ENCODE peak calls at places on chromosomes 11 and 22, in four cellular contexts. L is GM12865, T is B cell, U is AG04450. D is an unnamed sample.

GRCh38 chr11:115201121-115201792 is 303.0 kb downstream of the CADM1 start:
- DNase-seq in L (no peak), T (no peak), U (peak; percentile 63), D (no peak)

GRCh38 chr11:45247433-45247832 is 38.7 kb downstream of the SYT13 start:
- DNase-seq in L (no peak), T (no peak), U (no peak), D (no peak)

GRCh38 chr22:46592390-46592872 is 27.8 kb upstream of the GRAMD4 start:
- DNase-seq in L (peak; percentile 83), T (peak; percentile 78), U (peak; percentile 13), D (peak; percentile 80)

GRCh38 chr22:37739611-37740049 is 42.8 kb downstream of the TRIOBP start:
- DNase-seq in L (no peak), T (no peak), U (no peak), D (no peak)

GRCh38 chr11:111982019-111982464 is 43.2 kb upstream of the DLAT start:
- DNase-seq in L (peak; percentile 74), T (peak; percentile 41), U (no peak), D (peak; percentile 72)

GRCh38 chr22:25747245-25747944 is 5.4 kb downstream of the MYO18B start:
- DNase-seq in L (no peak), T (no peak), U (peak; percentile 36), D (no peak)

GRCh38 chr22:44689915-44690524 is 12.0 kb upstream of the PRR5 start:
- DNase-seq in L (no peak), T (no peak), U (no peak), D (no peak)

GRCh38 chr11:119318240-119319135 is 1.6 kb upstream of the MCAM start:
- DNase-seq in L (peak; percentile 94), T (peak; percentile 51), U (no peak), D (peak; percentile 66)

GRCh38 chr11:123478352-123478986 is 48.4 kb downstream of the GRAMD1B start:
- DNase-seq in L (peak; percentile 80), T (peak; percentile 49), U (peak; percentile 63), D (no peak)

GRCh38 chr11:15841898-15842297 is 514.4 kb downstream of the SOX6 start:
- DNase-seq in L (no peak), T (no peak), U (no peak), D (no peak)

GRCh38 chr11:122758361-122758760 is 79.9 kb upstream of the CRTAM start:
- DNase-seq in L (no peak), T (no peak), U (no peak), D (no peak)

GRCh38 chr11:110305169-110306018 is 9.0 kb upstream of the RDX start:
- DNase-seq in L (no peak), T (no peak), U (no peak), D (no peak)

GRCh38 chr22:27723708-27724107 is 77.8 kb downstream of the MN1 start:
- DNase-seq in L (no peak), T (no peak), U (no peak), D (no peak)

GRCh38 chr11:112877561-112877960 is 83.7 kb upstream of the NCAM1 start:
- DNase-seq in L (no peak), T (no peak), U (no peak), D (no peak)

GRCh38 chr11:126956664-126957063 is 43.9 kb downstream of the KIRREL3 start:
- DNase-seq in L (no peak), T (no peak), U (no peak), D (no peak)

GRCh38 chr22:30266445-30267381 is at the start of gene OSM:
- DNase-seq in L (peak; percentile 69), T (peak; percentile 87), U (no peak), D (no peak)
- TF ChIP-seq CTCF in L (no peak), T (no peak), U (no peak), D (no peak)

DNA sequence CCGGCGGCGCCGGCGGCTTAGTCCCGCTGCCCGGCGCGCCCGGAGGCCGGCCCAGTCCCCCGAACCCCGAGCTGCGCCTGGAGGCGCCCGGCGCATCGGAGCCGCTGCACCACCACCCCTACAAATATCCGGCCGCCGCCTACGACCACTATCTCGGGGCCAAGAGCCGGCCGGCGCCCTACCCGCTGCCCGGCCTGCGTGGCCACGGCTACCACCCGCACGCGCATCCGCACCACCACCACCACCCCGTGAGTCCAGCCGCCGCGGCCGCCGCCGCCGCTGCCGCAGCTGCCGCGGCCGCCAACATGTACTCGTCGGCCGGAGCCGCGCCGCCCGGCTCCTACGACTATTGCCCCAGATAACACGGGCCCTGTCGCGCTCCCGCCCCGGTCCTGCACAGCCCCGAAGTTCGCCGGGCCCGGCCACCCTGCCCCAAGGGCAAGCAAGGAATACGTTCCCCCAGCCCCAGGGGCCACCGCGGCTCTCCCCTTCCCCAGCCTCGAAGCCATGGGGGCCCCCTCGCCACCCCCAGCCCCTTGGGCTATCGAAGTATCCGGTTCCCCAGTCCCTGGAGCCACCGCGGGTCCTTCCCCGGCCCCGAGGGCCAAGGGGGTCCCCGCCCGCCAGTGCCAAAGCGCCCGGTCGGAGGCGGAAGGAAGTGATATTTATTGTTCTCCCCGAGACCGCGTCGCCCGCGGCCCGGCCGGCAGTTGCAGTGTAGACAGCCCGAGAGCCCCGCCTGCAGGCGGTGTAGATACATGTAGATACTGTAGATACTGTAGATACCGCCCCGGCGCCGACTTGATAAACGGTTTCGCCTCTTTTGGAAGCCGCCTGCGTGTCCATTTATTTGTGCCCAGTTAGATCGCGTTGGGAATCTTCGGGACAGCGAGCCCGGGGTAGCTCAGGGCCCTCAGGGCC is 6.2 kb downstream of the TBX1 start:
- DNase-seq in L (peak; percentile 34), T (peak; percentile 68), U (no peak), D (peak; percentile 73)
- TF ChIP-seq CTCF in L (peak; percentile 17), T (peak; percentile 39), U (peak; percentile 24), D (peak; percentile 24)

GRCh38 chr11:30314625-30315024 is 8.3 kb upstream of the ARL14EP start:
- DNase-seq in L (peak; percentile 11), T (no peak), U (no peak), D (no peak)
- TF ChIP-seq CTCF in L (peak; percentile 43), T (peak; percentile 46), U (peak; percentile 59), D (peak; percentile 47)

GRCh38 chr11:87743002-87743401 is 432.2 kb downstream of the RAB38 start:
- DNase-seq in L (no peak), T (no peak), U (no peak), D (no peak)
- TF ChIP-seq CTCF in L (no peak), T (no peak), U (no peak), D (peak; percentile 20)

GRCh38 chr11:83818349-83818748 is 532.2 kb upstream of the CCDC90B start:
- DNase-seq in L (no peak), T (no peak), U (no peak), D (no peak)

GRCh38 chr11:83815736-83816135 is 529.6 kb upstream of the CCDC90B start:
- DNase-seq in L (no peak), T (no peak), U (no peak), D (no peak)

GRCh38 chr11:83819936-83820549 is 533.9 kb upstream of the CCDC90B start:
- DNase-seq in L (peak; percentile 26), T (peak; percentile 26), U (peak; percentile 52), D (peak; percentile 12)

GRCh38 chr11:83813296-83813695 is 527.1 kb upstream of the CCDC90B start:
- DNase-seq in L (no peak), T (no peak), U (no peak), D (no peak)

GRCh38 chr11:83816572-83817187 is 530.5 kb upstream of the CCDC90B start:
- DNase-seq in L (peak; percentile 19), T (peak; percentile 28), U (no peak), D (peak; percentile 12)
- TF ChIP-seq CTCF in L (peak; percentile 45), T (peak; percentile 78), U (peak; percentile 71), D (peak; percentile 66)